ENCODE peak calls at places on chromosome 21, in seven cellular contexts. L is mesendoderm, X is K562, R is H1, T is fibroblast of lung, J is IMR-90, M is kidney. Q is an unnamed sample.

GRCh38 chr21:18622383-18622782 is 218.8 kb upstream of the TMPRSS15 start:
- DNase-seq in R (no peak), T (no peak), M (no peak), X (no peak), J (no peak), L (peak; percentile 78), Q (no peak)

GRCh38 chr21:33452362-33452761 is 27.4 kb downstream of the TMEM50B start:
- DNase-seq in R (no peak), T (no peak), J (no peak), M (no peak), L (no peak), X (no peak), Q (no peak)

GRCh38 chr21:27040738-27041137 is 73.8 kb upstream of the ADAMTS5 start:
- DNase-seq in T (no peak), X (no peak), M (no peak), L (peak; percentile 41), J (no peak), R (no peak), Q (no peak)

GRCh38 chr21:38797470-38797869 is 8.3 kb upstream of the ETS2 start:
- DNase-seq in L (peak; percentile 79), J (no peak), M (peak; percentile 52), R (no peak), X (peak; percentile 74), T (peak; percentile 21), Q (no peak)

GRCh38 chr21:44805859-44806258 is 4.2 kb upstream of the UBE2G2 start:
- DNase-seq in X (no peak), T (no peak), J (no peak), M (no peak), R (no peak), L (no peak), Q (no peak)

GRCh38 chr21:45990741-45991605 is 9.4 kb downstream of the COL6A1 start:
- DNase-seq in M (peak; percentile 60), R (no peak), X (no peak), J (no peak), L (no peak), T (no peak), Q (peak; percentile 12)

GRCh38 chr21:25733859-25734653 is 648 bp downstream of the ATP5PF start:
- DNase-seq in L (peak; percentile 10), M (peak; percentile 82), R (no peak), X (no peak), J (peak; percentile 35), T (peak; percentile 48), Q (peak; percentile 38)

GRCh38 chr21:33383056-33383888 is 19.9 kb upstream of the IFNGR2 start:
- DNase-seq in X (peak; percentile 43), J (peak; percentile 94), R (no peak), L (no peak), T (peak; percentile 83), M (peak; percentile 92), Q (peak; percentile 64)

GRCh38 chr21:45602106-45602505 is 41.4 kb upstream of the PCBP3 start:
- DNase-seq in R (no peak), T (no peak), L (no peak), J (no peak), M (no peak), X (no peak), Q (no peak)

GRCh38 chr21:15759469-15759868 is 29.7 kb downstream of the USP25 start:
- DNase-seq in R (no peak), M (no peak), X (no peak), T (no peak), J (no peak), L (peak; percentile 83), Q (no peak)

GRCh38 chr21:16589499-16589898 is 859.7 kb downstream of the USP25 start:
- DNase-seq in X (no peak), J (no peak), R (no peak), L (no peak), M (no peak), T (no peak), Q (no peak)

GRCh38 chr21:37341254-37341960 is 25.2 kb upstream of the DYRK1A start:
- DNase-seq in X (no peak), T (peak; percentile 9), J (peak; percentile 10), L (no peak), R (no peak), M (no peak), Q (no peak)

GRCh38 chr21:31908106-31909031 is 35.5 kb downstream of the HUNK start:
- DNase-seq in M (peak; percentile 83), R (no peak), X (no peak), L (peak; percentile 74), T (peak; percentile 57), J (peak; percentile 84), Q (peak; percentile 67)
- H3K9ac ChIP-seq in M (no peak overlapping the region), R (no peak overlapping the region), X (no peak overlapping the region), L (no peak overlapping the region), T (no peak overlapping the region), J (peak overlapping the region; percentile 19), Q (no peak overlapping the region)

GRCh38 chr21:14751602-14752001 is 205.5 kb upstream of the SAMSN1 start:
- DNase-seq in J (no peak), L (no peak), X (no peak), M (no peak), R (no peak), T (no peak), Q (no peak)

GRCh38 chr21:14753069-14753465 is 207.0 kb upstream of the SAMSN1 start:
- DNase-seq in T (no peak), J (no peak), R (no peak), M (no peak), X (no peak), L (no peak), Q (no peak)

GRCh38 chr21:14752006-14752909 is 206.1 kb upstream of the SAMSN1 start:
- DNase-seq in M (no peak), L (no peak), X (no peak), T (no peak), R (no peak), J (no peak), Q (no peak)

GRCh38 chr21:14750041-14750440 is 203.9 kb upstream of the SAMSN1 start:
- DNase-seq in L (no peak), J (no peak), T (no peak), X (no peak), M (no peak), R (no peak), Q (no peak)

GRCh38 chr21:14751011-14751410 is 204.9 kb upstream of the SAMSN1 start:
- DNase-seq in X (no peak), T (no peak), R (no peak), M (no peak), L (no peak), J (no peak), Q (no peak)
- H3K9ac ChIP-seq in X (no peak overlapping the region), T (no peak overlapping the region), R (no peak overlapping the region), M (no peak overlapping the region), L (no peak overlapping the region), J (no peak overlapping the region), Q (no peak overlapping the region)

GRCh38 chr21:42880352-42880751 is 1.0 kb upstream of the WDR4 start:
- DNase-seq in J (no peak), L (no peak), R (no peak), X (no peak), M (no peak), T (no peak), Q (no peak)
- H3K9ac ChIP-seq in J (peak overlapping the region; percentile 85), L (peak overlapping the region; percentile 95), R (no peak overlapping the region), X (peak overlapping the region; percentile 98), M (peak overlapping the region; percentile 91), T (no peak overlapping the region), Q (no peak overlapping the region)

GRCh38 chr21:28938726-28939125 is 54.0 kb downstream of the LTN1 start:
- DNase-seq in X (no peak), R (no peak), L (no peak), M (no peak), J (no peak), T (no peak), Q (no peak)
- H3K9ac ChIP-seq in X (no peak overlapping the region), R (no peak overlapping the region), L (no peak overlapping the region), M (no peak overlapping the region), J (no peak overlapping the region), T (no peak overlapping the region), Q (no peak overlapping the region)

DNA sequence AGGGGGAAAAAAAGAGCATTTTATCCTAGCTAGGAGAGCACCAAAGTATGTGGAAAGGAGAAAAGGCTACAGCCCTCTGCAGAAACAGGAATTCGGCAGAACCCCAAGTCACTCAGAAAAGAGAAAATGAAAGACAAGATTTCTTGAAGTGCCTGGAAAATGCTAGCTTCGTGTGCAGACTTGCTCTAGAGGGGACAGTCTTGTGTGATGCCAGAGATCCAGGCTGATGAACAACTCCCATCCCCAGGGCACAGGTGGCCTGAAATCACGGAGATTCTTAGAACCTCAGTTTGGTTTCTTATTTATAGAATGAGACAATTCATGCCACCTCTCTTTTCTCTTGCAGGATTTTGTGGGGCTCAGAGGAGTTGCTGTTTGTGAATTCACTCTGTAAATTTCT is 61.4 kb downstream of the RUNX1 start:
- DNase-seq in R (no peak), X (no peak), L (no peak), M (no peak), J (no peak), T (no peak), Q (no peak)
- H3K9ac ChIP-seq in R (no peak overlapping the region), X (no peak overlapping the region), L (no peak overlapping the region), M (no peak overlapping the region), J (no peak overlapping the region), T (no peak overlapping the region), Q (no peak overlapping the region)

DNA sequence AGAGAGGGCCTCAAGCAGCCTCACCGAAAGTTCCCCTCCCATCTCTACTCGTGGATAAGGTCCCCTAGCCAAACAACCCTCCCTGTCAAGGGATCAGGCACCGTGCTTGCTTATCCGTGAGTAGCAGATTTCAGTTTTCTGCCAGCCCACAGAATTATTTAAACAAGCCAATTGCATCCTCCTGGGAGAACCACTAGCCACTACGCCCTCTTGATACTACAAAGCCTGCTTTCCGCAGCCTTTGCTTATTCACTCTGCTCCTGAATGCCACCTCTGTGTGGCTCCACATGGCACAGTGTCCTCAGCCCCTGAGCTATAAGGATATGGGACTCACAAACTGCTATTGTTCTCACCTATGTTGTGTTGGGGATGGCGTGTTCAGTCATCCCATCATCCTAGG is 5.9 kb upstream of the TFF2 start:
- DNase-seq in J (no peak), X (no peak), R (no peak), M (peak; percentile 2), T (no peak), L (no peak), Q (no peak)
- H3K9ac ChIP-seq in J (no peak overlapping the region), X (no peak overlapping the region), R (no peak overlapping the region), M (no peak overlapping the region), T (no peak overlapping the region), L (no peak overlapping the region), Q (no peak overlapping the region)

Q was measured in colonic mucosa.